ENCODE peak calls at places on chromosomes 13 and 19, in four cellular contexts. B is HepG2, H is K562, N is GM12878. O is an unnamed sample.

GRCh38 chr13:100349594-100349993 is 239.0 kb downstream of the GGACT start:
- DNase-seq in B (no peak), H (no peak), N (no peak), O (no peak)

GRCh38 chr19:39473443-39473960 is 7.1 kb upstream of the TIMM50 start:
- DNase-seq in B (no peak), N (no peak), H (no peak), O (no peak)

GRCh38 chr19:35717665-35718344 is at the start of gene KMT2B:
- DNase-seq in B (no peak), N (no peak), H (peak), O (no peak)

GRCh38 chr19:19126102-19126501 is 12.2 kb downstream of the TMEM161A start:
- DNase-seq in H (no peak), N (no peak), B (no peak), O (no peak)

GRCh38 chr19:920051-920857 is 3.1 kb downstream of the KISS1R start:
- DNase-seq in N (no peak), H (no peak), B (no peak), O (no peak)

GRCh38 chr13:48585456-48585840 is 52.6 kb upstream of the RCBTB2 start:
- DNase-seq in B (peak), H (no peak), N (no peak), O (no peak)

GRCh38 chr13:33728271-33729037 is 89.5 kb upstream of the RFC3 start:
- DNase-seq in B (no peak), N (peak), H (no peak), O (no peak)

GRCh38 chr19:7211191-7211988 is 82.8 kb downstream of the INSR start:
- DNase-seq in B (no peak), H (no peak), N (no peak), O (no peak)

GRCh38 chr19:20167020-20167644 is at the start of gene ZNF486:
- DNase-seq in H (peak), N (no peak), B (peak), O (peak)

GRCh38 chr19:33434886-33435705 is 61.6 kb downstream of the CEBPG start:
- DNase-seq in N (no peak), H (no peak), B (no peak), O (no peak)

GRCh38 chr19:17300992-17301585 is 2.1 kb downstream of the ABHD8 start:
- DNase-seq in B (no peak), N (no peak), H (no peak), O (no peak)

GRCh38 chr19:55473201-55473600 is 3.2 kb upstream of the ZNF628 start:
- DNase-seq in H (no peak), B (no peak), N (no peak), O (no peak)

GRCh38 chr13:113923376-113924063 is 50.4 kb downstream of the C13orf46 start:
- DNase-seq in B (no peak), N (no peak), H (no peak), O (no peak)

GRCh38 chr19:12801466-12802266 is at the start of the genes PRDX2 and THSD8:
- DNase-seq in N (no peak), B (peak), H (peak), O (no peak)

GRCh38 chr19:20776083-20777076 is at the start of gene ZNF66:
- DNase-seq in H (peak), N (peak), B (peak), O (peak)

GRCh38 chr13:37595162-37595561 is 3.4 kb downstream of the POSTN start:
- DNase-seq in H (no peak), B (no peak), N (no peak), O (no peak)

GRCh38 chr13:37492741-37493514 is 105.6 kb downstream of the POSTN start:
- DNase-seq in B (no peak), N (no peak), H (no peak), O (no peak)

GRCh38 chr19:28428644-28429348 is 784.2 kb downstream of the UQCRFS1 start:
- DNase-seq in N (no peak), B (no peak), H (no peak), O (peak)

GRCh38 chr13:84925443-84925842 is 873.8 kb downstream of the SLITRK6 start:
- DNase-seq in B (no peak), N (no peak), H (no peak), O (no peak)

GRCh38 chr19:46295401-46296308 is 1.2 kb upstream of the HIF3A start:
- DNase-seq in B (no peak), N (no peak), H (no peak), O (no peak)

GRCh38 chr13:100833427-100833826 is 158.8 kb upstream of the TMTC4 start:
- DNase-seq in N (no peak), B (no peak), H (no peak), O (no peak)

GRCh38 chr19:17202249-17202648 is 12.9 kb upstream of the USE1 start:
- DNase-seq in B (no peak), N (no peak), H (no peak), O (no peak)

GRCh38 chr13:77312311-77312710 is 14.6 kb downstream of the MYCBP2 start:
- DNase-seq in H (no peak), B (no peak), N (no peak), O (no peak)

GRCh38 chr19:33175886-33176669 is 18.1 kb upstream of the LRP3 start:
- DNase-seq in B (peak), N (no peak), H (no peak), O (no peak)

GRCh38 chr19:15112385-15112784 is 5.2 kb downstream of the SYDE1 start:
- DNase-seq in N (no peak), H (peak), B (peak), O (no peak)

GRCh38 chr13:41511827-41512226 is 54.5 kb downstream of the RGCC start:
- DNase-seq in H (no peak), N (no peak), B (no peak), O (no peak)

GRCh38 chr19:51365211-51366049 is 758 bp downstream of the ETFB start:
- DNase-seq in B (peak), N (no peak), H (peak), O (no peak)

GRCh38 chr19:5691205-5691929 is 1.3 kb downstream of the RPL36 start:
- DNase-seq in N (no peak), H (peak), B (no peak), O (no peak)

GRCh38 chr19:11457115-11457514 is 21.7 kb downstream of the PRKCSH start:
- DNase-seq in B (no peak), H (peak), N (no peak), O (no peak)

GRCh38 chr19:28154077-28154476 is 1058.9 kb downstream of the UQCRFS1 start:
- DNase-seq in N (no peak), H (no peak), B (no peak), O (no peak)

GRCh38 chr19:53102701-53103140 is 501 bp downstream of the ZNF160 start:
- DNase-seq in H (peak), N (no peak), B (no peak), O (no peak)
- TF ChIP-seq BRCA1 in H (no peak), N (no peak), B (no peak), O (no peak)

GRCh38 chr13:35770756-35771291 is 294.3 kb upstream of the MAB21L1 start:
- DNase-seq in N (no peak), B (no peak), H (no peak), O (no peak)

GRCh38 chr13:35769812-35770211 is 293.3 kb upstream of the MAB21L1 start:
- DNase-seq in B (no peak), H (no peak), N (no peak), O (no peak)

GRCh38 chr13:35768126-35768525 is 291.6 kb upstream of the MAB21L1 start:
- DNase-seq in B (no peak), H (no peak), N (no peak), O (no peak)

GRCh38 chr13:35768551-35768950 is 292.1 kb upstream of the MAB21L1 start:
- DNase-seq in H (no peak), N (no peak), B (no peak), O (no peak)

DNA sequence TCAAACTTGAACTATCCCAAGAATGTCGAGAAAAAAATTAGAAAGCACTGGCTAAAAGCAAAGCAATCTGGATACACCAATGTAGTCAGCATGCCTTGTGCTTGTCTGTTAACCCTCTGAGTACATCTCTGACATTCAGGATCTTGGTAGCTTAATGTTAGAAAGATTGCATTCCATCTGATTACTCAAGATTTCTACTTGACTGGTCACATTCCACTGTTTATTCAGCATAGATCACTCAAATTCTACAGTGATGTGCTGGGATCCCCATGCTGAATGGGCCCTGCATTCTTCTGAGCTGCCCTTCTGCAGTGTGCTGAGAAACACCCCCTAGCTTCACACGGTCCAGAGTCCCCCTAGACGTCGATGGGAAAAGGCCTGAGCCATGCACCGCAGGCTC is 295.4 kb upstream of the MAB21L1 start:
- DNase-seq in N (no peak), H (no peak), B (no peak), O (peak)
- TF ChIP-seq EP300 in N (no peak), H (no peak), B (no peak), O (no peak)

GRCh38 chr13:45196091-45196490 is 4.8 kb downstream of the KCTD4 start:
- DNase-seq in N (no peak), B (no peak), H (no peak), O (no peak)

GRCh38 chr13:45195421-45195820 is 5.4 kb downstream of the KCTD4 start:
- DNase-seq in H (no peak), N (no peak), B (no peak), O (no peak)

GRCh38 chr13:45198924-45199323 is 1.9 kb downstream of the KCTD4 start:
- DNase-seq in H (no peak), N (no peak), B (no peak), O (no peak)

GRCh38 chr13:45198041-45198440 is 2.8 kb downstream of the KCTD4 start:
- DNase-seq in N (no peak), H (no peak), B (no peak), O (no peak)

GRCh38 chr13:45196622-45197021 is 4.2 kb downstream of the KCTD4 start:
- DNase-seq in H (no peak), N (no peak), B (no peak), O (no peak)
- TF ChIP-seq SRF in H (no peak), N (no peak), B (no peak), O (no peak)

GRCh38 chr13:112819111-112819510 is 129.3 kb downstream of the ATP11A start:
- DNase-seq in B (no peak), H (no peak), N (no peak), O (no peak)

GRCh38 chr13:112818698-112819045 is 128.8 kb downstream of the ATP11A start:
- DNase-seq in H (no peak), B (no peak), N (no peak), O (no peak)

GRCh38 chr13:112819816-112820215 is 130.0 kb downstream of the ATP11A start:
- DNase-seq in N (no peak), H (no peak), B (no peak), O (no peak)

GRCh38 chr13:112820318-112820717 is 130.5 kb downstream of the ATP11A start:
- DNase-seq in H (no peak), B (no peak), N (no peak), O (no peak)

DNA sequence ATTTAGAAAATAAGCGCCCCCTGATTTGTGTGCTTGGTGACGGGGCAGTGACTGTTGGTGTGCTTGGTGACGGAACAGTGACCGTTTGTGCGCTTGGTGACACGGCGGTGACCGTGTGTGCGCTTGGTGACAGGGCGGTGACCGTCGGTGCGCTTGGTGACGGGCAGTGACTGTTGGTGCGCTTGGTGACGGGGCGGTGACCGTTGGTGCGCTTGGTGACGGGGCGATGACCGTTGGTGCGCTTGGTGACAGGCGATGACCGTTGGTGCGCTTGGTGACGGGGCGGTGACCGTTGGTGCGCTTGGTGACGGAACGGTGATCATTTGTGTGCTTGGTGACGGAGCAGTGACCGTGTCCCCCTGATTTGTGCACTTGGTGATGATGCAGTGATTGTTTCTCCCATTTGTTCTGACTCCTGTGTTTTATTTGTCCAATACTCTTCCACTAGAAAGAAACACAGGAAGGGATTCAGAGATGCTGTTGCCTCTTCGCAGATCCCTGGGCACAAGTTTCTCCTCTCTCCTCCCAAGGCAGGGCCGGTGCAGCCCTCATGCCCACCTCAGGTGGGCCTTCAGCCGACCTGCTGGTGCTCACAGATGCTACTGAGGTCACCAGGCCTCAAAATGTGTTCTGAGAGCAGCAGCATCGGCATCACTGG is 128.3 kb downstream of the ATP11A start:
- DNase-seq in H (no peak), B (no peak), N (no peak), O (no peak)
- TF ChIP-seq BRCA1 in H (no peak), B (no peak), N (no peak), O (no peak)

GRCh38 chr19:48210005-48210404 is 39.5 kb downstream of the ZSWIM9 start:
- DNase-seq in B (no peak), N (no peak), H (no peak), O (no peak)

GRCh38 chr19:48203227-48203793 is 32.8 kb downstream of the ZSWIM9 start:
- DNase-seq in H (no peak), B (no peak), N (no peak), O (no peak)

GRCh38 chr19:48206402-48207093 is 36.1 kb downstream of the ZSWIM9 start:
- DNase-seq in H (no peak), B (no peak), N (no peak), O (no peak)

DNA sequence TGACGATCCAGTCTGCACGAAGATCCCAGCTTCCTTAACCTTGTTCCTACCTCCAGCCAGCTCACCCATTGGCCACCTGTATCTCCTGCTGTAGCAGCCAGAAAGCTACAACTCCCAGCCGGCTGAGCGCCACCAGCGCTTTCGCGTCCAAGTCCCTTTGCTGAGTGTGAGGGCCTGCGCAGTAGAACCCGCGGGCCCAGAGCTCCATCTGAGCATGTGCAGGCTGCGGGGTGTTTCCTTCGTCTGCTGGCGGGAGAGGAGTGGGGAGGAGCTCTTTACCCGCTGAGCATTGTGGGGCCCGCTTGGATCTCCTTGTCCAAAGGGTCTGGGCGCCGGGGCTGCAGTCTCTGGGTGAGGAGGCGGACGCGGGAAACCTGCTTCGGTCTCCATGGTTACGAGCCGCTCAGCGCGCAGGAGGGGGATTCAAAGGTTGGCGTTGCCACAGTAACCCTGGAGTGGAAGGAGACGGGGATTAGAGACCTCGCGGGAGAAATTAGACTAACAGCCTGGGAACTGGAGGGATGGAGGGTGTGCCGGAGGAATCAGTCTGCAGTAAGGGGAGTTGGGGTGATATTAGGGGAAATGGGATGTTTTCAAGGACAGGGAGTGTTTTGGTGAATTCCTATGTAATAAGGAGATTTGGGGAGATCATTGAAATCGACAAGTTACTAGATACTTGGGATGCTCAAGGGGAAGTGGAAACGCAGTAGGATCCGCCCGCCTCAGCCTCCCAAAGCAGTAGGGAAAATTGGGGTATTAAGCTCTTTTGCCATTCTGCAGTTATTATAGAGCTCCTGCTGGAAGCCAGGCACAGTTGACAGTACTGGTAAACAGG is 33.5 kb downstream of the ZSWIM9 start:
- DNase-seq in N (peak), B (peak), H (peak), O (peak)
- TF ChIP-seq EP300 in N (no peak), B (no peak), H (no peak), O (no peak)

GRCh38 chr13:90943961-90944360 is 403.5 kb upstream of the MIR17HG start:
- DNase-seq in B (no peak), H (no peak), N (no peak), O (no peak)

GRCh38 chr13:90950134-90950533 is 397.4 kb upstream of the MIR17HG start:
- DNase-seq in B (no peak), N (no peak), H (no peak), O (no peak)

GRCh38 chr13:90951663-90952062 is 395.8 kb upstream of the MIR17HG start:
- DNase-seq in N (no peak), B (no peak), H (no peak), O (no peak)

GRCh38 chr13:90947976-90948375 is 399.5 kb upstream of the MIR17HG start:
- DNase-seq in N (no peak), H (no peak), B (no peak), O (no peak)
- TF ChIP-seq SRF in N (no peak), H (no peak), B (no peak), O (no peak)

GRCh38 chr13:88136098-88136790 is 465.1 kb downstream of the SLITRK5 start:
- DNase-seq in H (no peak), B (no peak), N (no peak), O (no peak)
- TF ChIP-seq BRCA1 in H (no peak), B (no peak), N (no peak), O (no peak)

DNA sequence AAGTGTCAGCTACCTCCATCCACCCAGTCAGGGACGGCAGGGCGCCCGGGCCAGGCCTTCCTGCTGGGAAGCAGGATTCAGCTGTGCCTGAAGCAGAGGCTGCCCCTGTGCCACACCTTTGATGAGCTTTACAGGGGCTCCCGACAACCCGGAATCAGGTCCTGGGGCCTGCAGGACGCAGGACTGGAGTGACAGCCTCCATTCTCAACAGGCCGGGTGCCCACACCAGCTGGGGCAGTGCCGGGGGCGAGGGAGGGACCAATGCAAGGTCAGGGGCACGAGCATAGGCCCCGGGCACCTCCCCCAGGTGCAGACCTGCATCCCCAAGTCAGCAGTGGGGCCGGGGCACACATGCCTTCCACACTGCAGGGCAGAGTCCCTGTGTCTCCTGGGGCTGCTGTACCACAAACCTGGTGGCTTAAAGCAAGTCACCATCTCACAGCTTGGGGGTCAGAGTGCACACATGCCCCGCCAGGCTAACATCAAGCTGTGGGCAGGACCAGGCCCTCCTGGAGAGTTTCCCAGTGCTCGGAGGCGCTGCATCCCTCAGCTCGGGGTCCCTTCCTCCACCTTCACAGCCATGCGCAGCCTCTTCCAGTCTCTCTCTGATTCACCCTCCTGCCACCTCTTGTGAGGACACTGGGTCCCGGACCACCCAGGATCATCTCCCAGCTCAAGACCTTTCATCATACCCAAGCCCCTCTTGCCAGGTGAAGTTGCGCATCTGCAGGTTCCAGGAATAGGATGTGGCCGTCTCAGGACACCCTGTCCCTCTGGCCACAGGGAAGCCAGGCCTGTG is 13.4 kb downstream of the UBXN6 start:
- DNase-seq in H (no peak), N (no peak), B (no peak), O (no peak)
- TF ChIP-seq EP300 in H (no peak), N (no peak), B (no peak), O (no peak)

DNA sequence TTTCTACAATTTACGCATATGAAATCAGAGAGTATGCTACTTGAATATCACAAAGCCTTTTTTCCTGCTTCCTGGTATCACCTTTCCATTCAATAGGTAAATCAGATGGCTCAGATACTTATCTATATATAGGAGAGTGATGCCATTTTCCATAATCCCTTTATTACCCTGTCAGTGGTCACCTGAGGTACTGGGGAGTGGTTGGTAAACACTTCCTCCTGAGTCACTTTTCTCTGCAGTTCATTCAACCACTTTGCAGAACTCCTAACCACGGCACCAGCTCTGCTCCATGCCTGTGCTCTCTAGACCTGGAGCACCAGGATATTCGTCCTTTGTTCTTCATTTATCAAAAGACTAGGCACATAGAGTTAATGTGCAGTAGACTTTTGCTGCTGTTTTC is 748.5 kb upstream of the KLHL1 start:
- DNase-seq in B (no peak), N (no peak), H (no peak), O (no peak)
- TF ChIP-seq SRF in B (no peak), N (no peak), H (no peak), O (no peak)

GRCh38 chr13:51739403-51740112 is 64.4 kb downstream of the DHRS12 start:
- DNase-seq in N (no peak), B (no peak), H (no peak), O (no peak)
- TF ChIP-seq BRCA1 in N (no peak), B (no peak), H (no peak), O (no peak)

O was measured in H1.